ENCODE peak calls at places on chromosomes 6 and 20, in seven cellular contexts. One of them, this sample, is unnamed. For H3K4me1 and H3K9me3, the result is how much of the 10 kb centered on the place peaks cover.

GRCh38 chr20:48891235-48892048 is 30.1 kb upstream of the ARFGEF2 start:
- DNase-seq in IMR-90: no peak
- DNase-seq in upper lobe of right lung: no peak
- DNase-seq in aorta: no peak
- DNase-seq in K562: no peak
- DNase-seq in cardiac muscle cell: no peak
- DNase-seq in MM.1S: no peak
- DNase-seq in this sample: no peak

GRCh38 chr20:43525016-43525415 is 17.5 kb downstream of the L3MBTL1 start:
- DNase-seq in upper lobe of right lung: no peak
- DNase-seq in cardiac muscle cell: no peak
- DNase-seq in MM.1S: no peak
- DNase-seq in aorta: no peak
- DNase-seq in IMR-90: no peak
- DNase-seq in K562: no peak
- DNase-seq in this sample: no peak

GRCh38 chr6:106396426-106397220 is 36.1 kb downstream of the CRYBG1 start:
- DNase-seq in cardiac muscle cell: no peak
- DNase-seq in upper lobe of right lung: no peak
- DNase-seq in aorta: no peak
- DNase-seq in K562: no peak
- DNase-seq in IMR-90: no peak
- DNase-seq in MM.1S: no peak
- DNase-seq in this sample: no peak

GRCh38 chr20:37408930-37409210 is 62.9 kb downstream of the SRC start:
- DNase-seq in cardiac muscle cell: no peak
- DNase-seq in K562: no peak
- DNase-seq in IMR-90: no peak
- DNase-seq in MM.1S: no peak
- DNase-seq in upper lobe of right lung: no peak
- DNase-seq in aorta: no peak
- DNase-seq in this sample: no peak

GRCh38 chr20:47546184-47547033 is 44.7 kb downstream of the NCOA3 start:
- DNase-seq in K562: no peak
- DNase-seq in IMR-90: peak
- DNase-seq in upper lobe of right lung: no peak
- DNase-seq in aorta: no peak
- DNase-seq in cardiac muscle cell: peak
- DNase-seq in MM.1S: no peak
- DNase-seq in this sample: no peak

GRCh38 chr6:127366281-127367022 is 23.0 kb upstream of the ECHDC1 start:
- DNase-seq in upper lobe of right lung: no peak
- DNase-seq in aorta: peak
- DNase-seq in MM.1S: no peak
- DNase-seq in IMR-90: peak
- DNase-seq in cardiac muscle cell: peak
- DNase-seq in K562: peak
- DNase-seq in this sample: no peak

GRCh38 chr20:3651204-3651970 is 11.8 kb downstream of the GFRA4 start:
- DNase-seq in IMR-90: no peak
- DNase-seq in upper lobe of right lung: no peak
- DNase-seq in MM.1S: peak
- DNase-seq in cardiac muscle cell: no peak
- DNase-seq in aorta: no peak
- DNase-seq in K562: no peak
- DNase-seq in this sample: no peak

GRCh38 chr6:47437592-47437991 is 40.0 kb upstream of the CD2AP start:
- DNase-seq in cardiac muscle cell: no peak
- DNase-seq in MM.1S: no peak
- DNase-seq in aorta: no peak
- DNase-seq in K562: no peak
- DNase-seq in upper lobe of right lung: no peak
- DNase-seq in IMR-90: no peak
- DNase-seq in this sample: no peak

GRCh38 chr6:72950114-72950860 is 275.0 kb downstream of the KHDC1L start:
- DNase-seq in MM.1S: no peak
- DNase-seq in K562: no peak
- DNase-seq in aorta: no peak
- DNase-seq in upper lobe of right lung: no peak
- DNase-seq in cardiac muscle cell: peak
- DNase-seq in IMR-90: peak
- DNase-seq in this sample: no peak

DNA sequence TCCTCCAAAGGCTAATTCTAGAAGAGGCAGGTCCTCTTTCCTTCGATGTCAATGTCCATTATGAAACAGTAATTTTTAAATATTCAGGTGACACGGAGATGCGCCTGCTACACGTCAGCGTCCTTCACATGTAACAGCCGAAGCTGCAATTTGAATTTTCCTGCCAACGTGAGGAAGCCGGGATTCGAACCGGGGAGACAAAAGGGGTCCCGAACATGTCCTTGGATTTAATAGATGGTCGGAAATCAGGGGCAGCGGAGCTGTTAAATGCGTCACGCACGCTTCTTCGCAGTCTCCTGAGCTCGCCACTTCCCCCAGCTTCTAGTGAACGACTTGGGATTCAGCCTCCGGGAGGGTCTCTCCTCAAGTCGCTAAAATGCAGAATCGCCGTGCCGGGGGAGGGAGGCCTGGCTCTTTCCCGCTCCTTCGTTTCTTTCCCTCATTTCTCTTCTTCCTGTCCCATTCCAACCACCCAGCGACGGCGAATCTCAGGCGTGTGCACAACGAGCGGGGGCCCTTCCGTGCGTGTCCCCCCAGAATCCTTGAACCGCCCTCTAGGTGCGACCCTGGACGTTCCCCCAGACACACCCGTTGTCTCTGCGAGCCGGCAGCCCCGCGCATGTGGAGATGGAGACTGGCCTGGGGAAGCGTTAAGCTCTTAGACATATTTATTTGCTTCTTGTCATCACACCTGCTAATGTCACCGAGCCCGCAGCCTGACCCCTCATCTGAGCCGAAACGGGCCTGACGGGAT is 1.3 kb upstream of the FOXC1 start:
- DNase-seq in cardiac muscle cell: no peak
- DNase-seq in IMR-90: no peak
- DNase-seq in aorta: no peak
- DNase-seq in upper lobe of right lung: no peak
- DNase-seq in MM.1S: no peak
- DNase-seq in K562: no peak
- DNase-seq in this sample: no peak
- H3K4me1 ChIP-seq in cardiac muscle cell: under half
- H3K4me1 ChIP-seq in IMR-90: under half
- H3K4me1 ChIP-seq in aorta: under half
- H3K4me1 ChIP-seq in upper lobe of right lung: under half
- H3K4me1 ChIP-seq in MM.1S: under half
- H3K4me1 ChIP-seq in K562: under half
- H3K4me1 ChIP-seq in this sample: under half

GRCh38 chr6:168016176-168016620 is 18.7 kb downstream of the KIF25 start:
- DNase-seq in IMR-90: no peak
- DNase-seq in upper lobe of right lung: no peak
- DNase-seq in K562: no peak
- DNase-seq in cardiac muscle cell: no peak
- DNase-seq in MM.1S: no peak
- DNase-seq in aorta: no peak
- DNase-seq in this sample: no peak
- H3K9me3 ChIP-seq in IMR-90: under half
- H3K9me3 ChIP-seq in upper lobe of right lung: under half
- H3K9me3 ChIP-seq in K562: under half
- H3K9me3 ChIP-seq in cardiac muscle cell: under half
- H3K9me3 ChIP-seq in MM.1S: under half
- H3K9me3 ChIP-seq in aorta: under half
- H3K9me3 ChIP-seq in this sample: under half

DNA sequence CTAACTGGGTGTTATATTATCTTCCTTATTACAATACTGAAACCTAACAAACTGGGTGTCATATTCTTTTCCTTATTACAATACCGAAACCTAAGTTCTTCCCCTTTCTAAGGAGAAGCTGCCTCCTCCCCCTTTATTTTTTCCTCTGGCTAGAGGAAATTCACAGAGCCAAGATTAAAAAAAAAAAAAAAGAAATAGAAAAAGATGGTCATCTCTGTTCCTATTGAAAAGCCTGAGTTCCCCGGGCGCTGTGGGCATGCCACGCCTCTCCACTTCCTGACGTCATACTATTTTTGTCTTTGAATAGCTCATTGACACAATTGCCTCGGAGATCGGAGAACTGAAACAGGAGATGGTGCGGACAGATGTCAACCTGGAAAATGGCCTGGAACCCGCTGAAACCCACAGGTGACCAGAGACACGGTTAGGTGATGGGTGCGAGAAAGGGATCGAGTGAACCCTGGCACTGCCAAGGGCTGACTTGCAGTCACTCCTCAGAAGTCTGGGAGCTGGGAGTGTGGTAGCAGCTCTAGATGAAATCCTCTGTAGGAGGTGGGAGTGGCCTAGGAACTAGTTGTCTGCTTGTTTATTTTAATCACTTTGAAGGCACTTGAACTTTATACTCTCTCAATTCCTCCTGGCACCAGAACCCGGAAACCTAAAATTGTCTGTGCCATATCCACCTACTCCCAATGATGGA is 82.2 kb upstream of the NAA20 start:
- DNase-seq in MM.1S: peak
- DNase-seq in IMR-90: no peak
- DNase-seq in upper lobe of right lung: peak
- DNase-seq in K562: no peak
- DNase-seq in cardiac muscle cell: no peak
- DNase-seq in aorta: peak
- DNase-seq in this sample: no peak
- H3K4me3 ChIP-seq in MM.1S: peak
- H3K4me3 ChIP-seq in IMR-90: no peak
- H3K4me3 ChIP-seq in upper lobe of right lung: peak
- H3K4me3 ChIP-seq in K562: no peak
- H3K4me3 ChIP-seq in cardiac muscle cell: no peak
- H3K4me3 ChIP-seq in aorta: no peak
- H3K4me3 ChIP-seq in this sample: no peak

DNA sequence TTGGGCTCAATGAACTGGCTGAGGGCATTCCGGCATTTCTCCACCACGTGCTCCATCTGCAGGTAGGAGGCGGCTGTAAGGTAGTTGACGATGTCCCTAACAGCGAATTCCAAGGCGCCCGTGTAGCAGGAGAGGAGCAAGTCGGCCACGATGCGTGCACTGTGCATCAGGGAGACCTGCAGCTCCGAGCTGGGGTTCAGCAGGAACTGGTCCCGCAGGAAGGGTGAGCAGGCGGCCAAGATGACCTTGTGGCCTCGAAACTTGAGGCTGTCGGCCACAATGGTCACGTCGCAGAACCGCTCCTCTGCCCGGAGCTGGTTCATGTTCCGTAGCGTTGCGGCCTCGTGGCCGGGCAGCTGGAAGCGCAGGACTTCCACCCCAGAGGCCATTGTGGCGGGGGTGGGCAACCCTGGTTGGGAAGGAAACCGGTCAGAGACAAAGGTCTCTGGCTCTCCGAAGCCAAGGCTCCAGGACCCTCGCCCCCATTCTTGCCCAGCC is 920 bp downstream of the ZBTB12 start:
- DNase-seq in upper lobe of right lung: no peak
- DNase-seq in IMR-90: no peak
- DNase-seq in cardiac muscle cell: no peak
- DNase-seq in aorta: peak
- DNase-seq in MM.1S: no peak
- DNase-seq in K562: no peak
- DNase-seq in this sample: no peak
- H3K4me1 ChIP-seq in upper lobe of right lung: under half
- H3K4me1 ChIP-seq in IMR-90: under half
- H3K4me1 ChIP-seq in cardiac muscle cell: under half
- H3K4me1 ChIP-seq in aorta: under half
- H3K4me1 ChIP-seq in MM.1S: under half
- H3K4me1 ChIP-seq in K562: under half
- H3K4me1 ChIP-seq in this sample: under half

GRCh38 chr6:109360281-109360680 is 22.0 kb downstream of the CD164 start:
- DNase-seq in K562: no peak
- DNase-seq in cardiac muscle cell: no peak
- DNase-seq in IMR-90: no peak
- DNase-seq in upper lobe of right lung: no peak
- DNase-seq in MM.1S: no peak
- DNase-seq in aorta: no peak
- DNase-seq in this sample: no peak

GRCh38 chr6:109358204-109358603 is 24.1 kb downstream of the CD164 start:
- DNase-seq in K562: no peak
- DNase-seq in IMR-90: no peak
- DNase-seq in MM.1S: no peak
- DNase-seq in upper lobe of right lung: no peak
- DNase-seq in cardiac muscle cell: no peak
- DNase-seq in aorta: no peak
- DNase-seq in this sample: no peak

GRCh38 chr6:109360791-109361190 is 21.5 kb downstream of the CD164 start:
- DNase-seq in cardiac muscle cell: no peak
- DNase-seq in IMR-90: no peak
- DNase-seq in upper lobe of right lung: no peak
- DNase-seq in MM.1S: no peak
- DNase-seq in aorta: no peak
- DNase-seq in K562: no peak
- DNase-seq in this sample: no peak

GRCh38 chr6:109356237-109356636 is 26.0 kb downstream of the CD164 start:
- DNase-seq in aorta: no peak
- DNase-seq in K562: no peak
- DNase-seq in IMR-90: no peak
- DNase-seq in MM.1S: no peak
- DNase-seq in cardiac muscle cell: no peak
- DNase-seq in upper lobe of right lung: no peak
- DNase-seq in this sample: no peak

DNA sequence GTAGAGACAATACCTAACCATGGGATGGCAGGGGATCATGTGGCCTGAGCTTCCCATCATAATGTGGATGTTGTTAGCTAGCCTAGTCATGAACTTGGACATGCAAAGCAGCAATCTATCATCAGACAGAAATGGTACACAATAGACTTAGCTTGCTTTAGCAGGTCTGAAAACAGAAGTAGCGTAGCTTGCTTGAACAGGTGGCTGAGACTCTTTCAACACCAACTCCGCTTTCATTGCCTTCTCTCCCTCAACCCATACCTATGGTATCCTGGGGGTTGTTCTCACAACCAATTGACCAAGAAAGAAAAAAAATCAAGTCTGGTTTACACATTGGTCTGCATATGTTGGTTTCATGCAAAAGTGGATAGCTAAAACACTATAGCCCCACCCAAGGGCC is 23.0 kb downstream of the CD164 start:
- DNase-seq in IMR-90: no peak
- DNase-seq in upper lobe of right lung: no peak
- DNase-seq in cardiac muscle cell: no peak
- DNase-seq in MM.1S: no peak
- DNase-seq in K562: no peak
- DNase-seq in aorta: no peak
- DNase-seq in this sample: no peak
- H3K9me3 ChIP-seq in IMR-90: under half
- H3K9me3 ChIP-seq in upper lobe of right lung: under half
- H3K9me3 ChIP-seq in cardiac muscle cell: under half
- H3K9me3 ChIP-seq in MM.1S: under half
- H3K9me3 ChIP-seq in K562: under half
- H3K9me3 ChIP-seq in aorta: under half
- H3K9me3 ChIP-seq in this sample: under half